ENCODE peak calls at places on chromosome 1, in six cellular contexts. R is posterior cingulate gyrus, G is sciatic nerve, N is GM12865, I is NCI-H1092, H is left colon. A is an unnamed sample.

GRCh38 chr1:21329209-21329844 is 39.1 kb upstream of the ECE1 start:
- DNase-seq in R (no peak), H (peak), I (no peak), G (no peak), N (no peak), A (peak)

GRCh38 chr1:71191520-71191919 is 110.7 kb upstream of the ZRANB2 start:
- DNase-seq in I (no peak), N (no peak), G (no peak), H (no peak), R (no peak), A (no peak)

GRCh38 chr1:22639286-22639685 is 2.9 kb downstream of the C1QA start:
- DNase-seq in H (no peak), I (no peak), N (peak), G (no peak), R (no peak), A (no peak)

GRCh38 chr1:31671147-31671546 is 26.5 kb upstream of the PEF1 start:
- DNase-seq in R (peak), I (no peak), N (no peak), H (no peak), G (no peak), A (no peak)

GRCh38 chr1:43269627-43270375 is at the start of gene TMEM125:
- DNase-seq in G (peak), N (no peak), R (no peak), I (no peak), H (peak), A (peak)

GRCh38 chr1:52167014-52167753 is 25.3 kb downstream of the ZFYVE9 start:
- DNase-seq in R (no peak), G (no peak), I (no peak), H (no peak), N (no peak), A (no peak)

GRCh38 chr1:86708923-86709322 is 4.5 kb downstream of the SH3GLB1 start:
- DNase-seq in N (no peak), G (no peak), H (no peak), R (no peak), I (no peak), A (no peak)

GRCh38 chr1:65512383-65512782 is 91.9 kb downstream of the LEPR start:
- DNase-seq in N (no peak), H (no peak), R (no peak), I (no peak), G (no peak), A (no peak)

GRCh38 chr1:43984855-43985254 is 5.8 kb downstream of the B4GALT2 start:
- DNase-seq in H (no peak), R (no peak), N (no peak), I (no peak), G (no peak), A (no peak)

GRCh38 chr1:199335496-199335895 is 692.0 kb upstream of the NR5A2 start:
- DNase-seq in H (no peak), G (no peak), I (no peak), R (no peak), N (no peak), A (no peak)